ENCODE peak calls at places on chromosomes 12 and 14, in five cellular contexts. S, V, M, R and T are unnamed samples.

GRCh38 chr14:53956427-53957201 is at the start of gene BMP4:
- DNase-seq in M (peak), R (peak), V (no peak), S (peak), T (peak)

GRCh38 chr14:99968156-99968920 is 96.9 kb upstream of the EVL start:
- DNase-seq in M (no peak), V (peak), S (peak), R (no peak), T (no peak)

GRCh38 chr14:67166450-67166853 is 22.8 kb upstream of the GARIN2 start:
- DNase-seq in S (no peak), M (no peak), R (peak), V (peak), T (peak)

GRCh38 chr12:95733156-95733825 is 57.3 kb downstream of the NTN4 start:
- DNase-seq in V (no peak), M (no peak), S (peak), R (no peak), T (no peak)

GRCh38 chr14:60508707-60509437 is at the start of gene SIX6:
- DNase-seq in R (peak), M (peak), V (peak), S (peak), T (peak)

GRCh38 chr12:91216871-91217270 is 34.3 kb upstream of the DCN start:
- DNase-seq in S (no peak), V (no peak), M (no peak), R (no peak), T (no peak)

GRCh38 chr12:30836656-30837445 is 82.1 kb upstream of the CAPRIN2 start:
- DNase-seq in M (no peak), S (no peak), R (no peak), V (no peak), T (no peak)

GRCh38 chr12:6829532-6830220 is 1.5 kb downstream of the P3H3 start:
- DNase-seq in R (no peak), M (no peak), V (no peak), S (peak), T (no peak)

GRCh38 chr14:85565862-85566296 is 35.9 kb downstream of the FLRT2 start:
- DNase-seq in R (no peak), V (peak), S (no peak), M (no peak), T (no peak)

GRCh38 chr14:24298892-24299254 is 707 bp downstream of the DHRS1 start:
- DNase-seq in R (no peak), M (no peak), S (peak), V (peak), T (no peak)

GRCh38 chr12:13661005-13661887 is 320.2 kb downstream of the GRIN2B start:
- DNase-seq in S (no peak), M (no peak), V (peak), R (peak), T (peak)
- TF ChIP-seq CTCF in S (peak), M (peak), V (peak), R (peak), T (peak)

GRCh38 chr14:81459912-81460311 is 59.8 kb upstream of the STON2 start:
- DNase-seq in S (no peak), V (no peak), R (no peak), M (no peak), T (no peak)
- TF ChIP-seq CTCF in S (no peak), V (no peak), R (no peak), M (no peak), T (no peak)

DNA sequence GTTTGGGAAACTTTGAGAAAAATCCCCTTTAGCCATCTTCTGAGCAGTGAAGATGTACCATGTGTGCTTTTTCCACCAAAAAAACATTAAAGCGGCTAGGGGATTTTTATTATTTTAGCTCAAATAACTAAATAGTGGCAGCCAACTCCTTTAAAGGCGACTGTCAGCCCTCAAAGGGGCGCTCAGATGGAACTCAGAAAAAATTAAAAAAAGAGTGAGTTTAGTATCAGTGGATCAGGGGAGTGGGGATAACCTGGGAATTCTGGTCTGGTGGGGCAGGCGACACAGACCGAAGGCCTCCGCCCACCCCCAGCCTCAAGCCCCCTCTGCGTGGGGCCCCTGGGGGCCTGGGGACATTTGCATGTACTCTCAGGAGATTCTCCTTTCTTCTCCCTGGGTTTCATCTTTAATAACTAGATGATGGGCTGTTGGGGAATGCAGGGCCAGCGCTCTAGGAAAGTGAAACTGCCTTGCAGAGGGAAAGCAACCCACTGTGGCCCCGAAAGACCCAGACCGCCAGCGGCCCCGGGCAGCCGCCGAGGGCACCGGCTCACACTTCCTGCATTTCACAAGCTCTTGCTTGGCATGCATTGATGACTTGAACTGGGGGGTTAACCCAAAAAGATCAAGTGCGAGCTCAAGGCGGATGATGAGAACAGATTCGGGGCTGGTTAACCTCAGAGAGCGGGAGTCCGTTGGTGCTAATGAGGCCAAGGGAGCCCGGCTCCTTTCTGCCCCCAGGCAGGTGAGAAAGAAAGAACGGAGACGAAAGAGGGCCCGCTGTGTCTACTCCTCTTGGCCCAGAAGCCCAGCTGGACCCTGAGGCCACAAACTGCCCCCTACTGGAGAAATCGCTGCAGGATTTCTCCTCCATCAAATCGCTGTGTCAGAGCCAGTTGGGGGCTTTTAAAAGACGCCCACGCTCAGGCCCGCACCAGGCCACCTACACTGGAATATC is 7.3 kb upstream of the BATF start:
- DNase-seq in R (peak), V (peak), M (no peak), S (no peak), T (peak)
- TF ChIP-seq CTCF in R (peak), V (peak), M (no peak), S (peak), T (no peak)

DNA sequence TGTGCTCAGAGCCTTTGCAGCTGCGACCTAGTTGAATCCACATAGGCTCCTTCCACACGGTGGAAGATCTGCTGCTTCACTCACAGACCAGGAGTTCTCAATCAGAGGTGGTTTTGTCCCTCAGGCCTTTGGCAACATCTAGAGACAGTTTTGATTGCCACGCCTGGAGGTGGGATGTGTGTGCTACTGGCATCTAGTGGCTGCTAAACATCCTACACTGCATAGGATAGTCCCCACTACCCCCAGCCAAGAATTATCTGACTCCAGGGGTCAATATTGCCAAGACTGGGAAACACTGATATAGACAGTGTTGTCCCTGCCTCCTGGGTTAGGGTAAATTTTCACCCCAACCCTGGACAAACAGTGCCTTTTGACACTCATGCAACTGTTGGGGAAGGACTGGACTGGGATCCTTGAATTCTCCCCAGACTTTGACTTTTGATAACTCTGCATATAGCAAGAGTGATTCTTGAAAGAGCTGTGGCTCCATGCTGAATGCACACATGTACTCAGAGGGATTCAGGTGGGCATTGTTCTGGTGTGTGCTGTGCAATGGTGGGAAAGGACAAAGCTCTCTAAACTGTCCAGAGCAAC is 39.8 kb downstream of the BAZ2A start:
- DNase-seq in S (no peak), R (no peak), M (no peak), V (peak), T (peak)
- TF ChIP-seq CTCF in S (peak), R (peak), M (peak), V (peak), T (peak)